ENCODE peak calls at places on chromosomes 12 and 14, in nine cellular contexts. One of them, this sample, is unnamed.

GRCh38 chr12:2722806-2723205 is 72.0 kb upstream of the FKBP4 start:
- DNase-seq in OCI-LY7: no peak
- DNase-seq in lung: no peak
- DNase-seq in AG04449: no peak
- DNase-seq in tibial nerve: no peak
- DNase-seq in cardiac fibroblast: peak
- DNase-seq in fibroblast of pulmonary artery: peak
- DNase-seq in A549: no peak
- DNase-seq in body of pancreas: peak
- DNase-seq in this sample: no peak

GRCh38 chr12:62530596-62530995 is 64.0 kb downstream of the MON2 start:
- DNase-seq in OCI-LY7: no peak
- DNase-seq in lung: no peak
- DNase-seq in AG04449: peak
- DNase-seq in tibial nerve: no peak
- DNase-seq in cardiac fibroblast: peak
- DNase-seq in fibroblast of pulmonary artery: peak
- DNase-seq in A549: no peak
- DNase-seq in body of pancreas: no peak
- DNase-seq in this sample: no peak

GRCh38 chr12:70576341-70577282 is 60.6 kb downstream of the PTPRB start:
- DNase-seq in OCI-LY7: peak
- DNase-seq in lung: no peak
- DNase-seq in AG04449: peak
- DNase-seq in tibial nerve: no peak
- DNase-seq in cardiac fibroblast: peak
- DNase-seq in fibroblast of pulmonary artery: peak
- DNase-seq in A549: peak
- DNase-seq in body of pancreas: no peak
- DNase-seq in this sample: peak

GRCh38 chr14:32567543-32568384 is 238.7 kb downstream of the AKAP6 start:
- DNase-seq in OCI-LY7: no peak
- DNase-seq in lung: no peak
- DNase-seq in AG04449: no peak
- DNase-seq in tibial nerve: no peak
- DNase-seq in cardiac fibroblast: peak
- DNase-seq in fibroblast of pulmonary artery: peak
- DNase-seq in A549: no peak
- DNase-seq in body of pancreas: no peak
- DNase-seq in this sample: no peak

GRCh38 chr14:93669632-93670031 is 118.7 kb downstream of the PRIMA1 start:
- DNase-seq in OCI-LY7: no peak
- DNase-seq in lung: no peak
- DNase-seq in AG04449: no peak
- DNase-seq in tibial nerve: no peak
- DNase-seq in cardiac fibroblast: no peak
- DNase-seq in fibroblast of pulmonary artery: no peak
- DNase-seq in A549: no peak
- DNase-seq in body of pancreas: no peak
- DNase-seq in this sample: no peak

GRCh38 chr14:25032092-25032784 is 17.7 kb downstream of the STXBP6 start:
- DNase-seq in OCI-LY7: peak
- DNase-seq in lung: no peak
- DNase-seq in AG04449: no peak
- DNase-seq in tibial nerve: no peak
- DNase-seq in cardiac fibroblast: no peak
- DNase-seq in fibroblast of pulmonary artery: no peak
- DNase-seq in A549: peak
- DNase-seq in body of pancreas: no peak
- DNase-seq in this sample: no peak

GRCh38 chr14:87955501-87955900 is 37.5 kb downstream of the GALC start:
- DNase-seq in OCI-LY7: no peak
- DNase-seq in lung: no peak
- DNase-seq in AG04449: no peak
- DNase-seq in tibial nerve: no peak
- DNase-seq in cardiac fibroblast: no peak
- DNase-seq in fibroblast of pulmonary artery: no peak
- DNase-seq in A549: no peak
- DNase-seq in body of pancreas: no peak
- DNase-seq in this sample: no peak

GRCh38 chr12:12226187-12226586 is 40.7 kb downstream of the LRP6 start:
- DNase-seq in OCI-LY7: no peak
- DNase-seq in lung: no peak
- DNase-seq in AG04449: no peak
- DNase-seq in tibial nerve: no peak
- DNase-seq in cardiac fibroblast: no peak
- DNase-seq in fibroblast of pulmonary artery: no peak
- DNase-seq in A549: no peak
- DNase-seq in body of pancreas: no peak
- DNase-seq in this sample: no peak

GRCh38 chr12:133190176-133190575 is 8.9 kb downstream of the ZNF268 start:
- DNase-seq in OCI-LY7: no peak
- DNase-seq in lung: no peak
- DNase-seq in AG04449: no peak
- DNase-seq in tibial nerve: no peak
- DNase-seq in cardiac fibroblast: no peak
- DNase-seq in fibroblast of pulmonary artery: no peak
- DNase-seq in A549: no peak
- DNase-seq in body of pancreas: no peak
- DNase-seq in this sample: no peak

GRCh38 chr12:133192847-133193246 is 11.6 kb downstream of the ZNF268 start:
- DNase-seq in OCI-LY7: no peak
- DNase-seq in lung: no peak
- DNase-seq in AG04449: no peak
- DNase-seq in tibial nerve: no peak
- DNase-seq in cardiac fibroblast: no peak
- DNase-seq in fibroblast of pulmonary artery: no peak
- DNase-seq in A549: no peak
- DNase-seq in body of pancreas: no peak
- DNase-seq in this sample: no peak
- H3K4me3 ChIP-seq in OCI-LY7: no peak
- H3K4me3 ChIP-seq in lung: no peak
- H3K4me3 ChIP-seq in AG04449: no peak
- H3K4me3 ChIP-seq in tibial nerve: no peak
- H3K4me3 ChIP-seq in cardiac fibroblast: no peak
- H3K4me3 ChIP-seq in fibroblast of pulmonary artery: no peak
- H3K4me3 ChIP-seq in A549: no peak
- H3K4me3 ChIP-seq in body of pancreas: no peak
- H3K4me3 ChIP-seq in this sample: no peak

GRCh38 chr14:101557811-101558738 is 3.2 kb upstream of the DIO3 start:
- DNase-seq in OCI-LY7: no peak
- DNase-seq in lung: no peak
- DNase-seq in AG04449: no peak
- DNase-seq in tibial nerve: peak
- DNase-seq in cardiac fibroblast: peak
- DNase-seq in fibroblast of pulmonary artery: no peak
- DNase-seq in A549: peak
- DNase-seq in body of pancreas: peak
- DNase-seq in this sample: no peak

GRCh38 chr14:101558739-101559240 is 2.5 kb upstream of the DIO3 start:
- DNase-seq in OCI-LY7: no peak
- DNase-seq in lung: no peak
- DNase-seq in AG04449: no peak
- DNase-seq in tibial nerve: no peak
- DNase-seq in cardiac fibroblast: no peak
- DNase-seq in fibroblast of pulmonary artery: no peak
- DNase-seq in A549: no peak
- DNase-seq in body of pancreas: no peak
- DNase-seq in this sample: no peak

GRCh38 chr14:101560534-101561113 is 671 bp upstream of the DIO3 start:
- DNase-seq in OCI-LY7: no peak
- DNase-seq in lung: no peak
- DNase-seq in AG04449: no peak
- DNase-seq in tibial nerve: no peak
- DNase-seq in cardiac fibroblast: no peak
- DNase-seq in fibroblast of pulmonary artery: no peak
- DNase-seq in A549: no peak
- DNase-seq in body of pancreas: no peak
- DNase-seq in this sample: no peak

GRCh38 chr14:101559624-101560533 is 1.4 kb upstream of the DIO3 start:
- DNase-seq in OCI-LY7: no peak
- DNase-seq in lung: no peak
- DNase-seq in AG04449: no peak
- DNase-seq in tibial nerve: no peak
- DNase-seq in cardiac fibroblast: peak
- DNase-seq in fibroblast of pulmonary artery: peak
- DNase-seq in A549: no peak
- DNase-seq in body of pancreas: peak
- DNase-seq in this sample: no peak

DNA sequence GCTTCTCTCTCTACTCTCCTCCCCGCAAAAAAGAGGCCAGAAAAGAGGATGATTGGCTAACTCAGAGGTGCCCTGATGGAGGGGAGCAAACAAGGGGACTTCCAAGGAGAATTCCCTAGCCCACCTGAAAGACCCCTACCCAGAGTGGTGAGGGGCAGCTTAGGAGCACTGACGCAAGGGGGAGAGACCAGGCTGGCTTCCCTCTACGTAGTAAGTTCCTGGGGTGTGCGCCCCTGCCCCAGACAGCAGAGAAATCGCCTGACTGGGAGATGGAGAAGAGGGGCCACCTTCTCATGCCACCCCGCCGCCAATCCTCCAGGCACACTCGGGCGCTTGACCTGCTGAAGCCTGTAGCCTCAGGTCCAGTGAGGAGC is 2.1 kb upstream of the DIO3 start:
- DNase-seq in OCI-LY7: no peak
- DNase-seq in lung: no peak
- DNase-seq in AG04449: no peak
- DNase-seq in tibial nerve: no peak
- DNase-seq in cardiac fibroblast: no peak
- DNase-seq in fibroblast of pulmonary artery: no peak
- DNase-seq in A549: no peak
- DNase-seq in body of pancreas: no peak
- DNase-seq in this sample: no peak
- TF ChIP-seq CTCF in OCI-LY7: no peak
- TF ChIP-seq CTCF in lung: no peak
- TF ChIP-seq CTCF in AG04449: no peak
- TF ChIP-seq CTCF in tibial nerve: no peak
- TF ChIP-seq CTCF in cardiac fibroblast: no peak
- TF ChIP-seq CTCF in fibroblast of pulmonary artery: no peak
- TF ChIP-seq CTCF in A549: no peak
- TF ChIP-seq CTCF in body of pancreas: no peak
- TF ChIP-seq CTCF in this sample: no peak

GRCh38 chr14:80059041-80059440 is 152.3 kb downstream of the DIO2 start:
- DNase-seq in OCI-LY7: no peak
- DNase-seq in lung: no peak
- DNase-seq in AG04449: no peak
- DNase-seq in tibial nerve: no peak
- DNase-seq in cardiac fibroblast: no peak
- DNase-seq in fibroblast of pulmonary artery: no peak
- DNase-seq in A549: no peak
- DNase-seq in body of pancreas: no peak
- DNase-seq in this sample: no peak

GRCh38 chr14:80054020-80054419 is 157.3 kb downstream of the DIO2 start:
- DNase-seq in OCI-LY7: no peak
- DNase-seq in lung: no peak
- DNase-seq in AG04449: no peak
- DNase-seq in tibial nerve: no peak
- DNase-seq in cardiac fibroblast: no peak
- DNase-seq in fibroblast of pulmonary artery: no peak
- DNase-seq in A549: no peak
- DNase-seq in body of pancreas: no peak
- DNase-seq in this sample: peak

GRCh38 chr14:80055226-80055625 is 156.1 kb downstream of the DIO2 start:
- DNase-seq in OCI-LY7: no peak
- DNase-seq in lung: no peak
- DNase-seq in AG04449: no peak
- DNase-seq in tibial nerve: no peak
- DNase-seq in cardiac fibroblast: no peak
- DNase-seq in fibroblast of pulmonary artery: peak
- DNase-seq in A549: no peak
- DNase-seq in body of pancreas: no peak
- DNase-seq in this sample: no peak

DNA sequence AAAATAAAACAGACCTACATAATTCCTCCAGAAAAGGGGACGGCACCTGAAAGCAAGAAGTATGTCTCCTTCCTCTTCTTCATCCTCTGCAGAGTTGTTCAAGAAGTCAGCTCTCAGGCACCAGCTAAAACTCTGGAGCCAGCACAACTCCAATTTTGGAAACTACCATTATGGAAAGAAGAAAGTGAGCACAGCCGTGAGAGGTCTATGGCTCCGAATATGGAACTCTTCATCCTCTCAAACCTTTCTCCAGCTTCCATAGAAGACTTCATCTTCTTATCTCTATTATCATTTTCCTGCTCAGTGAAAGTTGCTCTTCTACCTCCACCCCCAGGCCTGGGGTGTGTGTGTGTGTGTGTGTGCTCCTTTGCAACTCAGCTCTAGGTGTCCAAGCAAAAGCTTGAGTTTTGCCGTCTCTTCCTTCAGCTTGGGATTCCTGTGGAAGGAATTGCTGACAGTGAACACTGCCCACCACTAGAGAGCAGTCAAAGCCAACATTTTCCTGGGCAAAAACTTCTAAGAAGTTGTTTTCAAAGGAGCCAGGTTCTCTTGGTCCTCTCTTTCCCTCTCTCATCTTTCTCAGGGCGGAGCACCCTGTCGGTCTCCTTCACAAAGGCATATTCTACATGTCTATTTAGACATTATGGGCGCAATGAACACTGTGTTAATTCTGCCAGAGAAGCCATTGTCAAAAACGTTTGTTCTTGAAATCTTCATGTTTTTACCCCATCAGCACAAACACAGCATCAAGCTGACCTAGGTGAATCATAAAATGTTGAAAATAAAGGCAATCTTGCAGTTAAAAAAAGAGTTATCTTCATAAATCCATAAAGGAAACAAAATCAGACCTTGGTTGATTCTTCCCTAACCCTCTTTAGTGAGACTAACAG is 155.1 kb downstream of the DIO2 start:
- DNase-seq in OCI-LY7: peak
- DNase-seq in lung: peak
- DNase-seq in AG04449: no peak
- DNase-seq in tibial nerve: peak
- DNase-seq in cardiac fibroblast: peak
- DNase-seq in fibroblast of pulmonary artery: peak
- DNase-seq in A549: peak
- DNase-seq in body of pancreas: peak
- DNase-seq in this sample: peak
- H3K4me3 ChIP-seq in OCI-LY7: no peak
- H3K4me3 ChIP-seq in lung: no peak
- H3K4me3 ChIP-seq in AG04449: no peak
- H3K4me3 ChIP-seq in tibial nerve: no peak
- H3K4me3 ChIP-seq in cardiac fibroblast: no peak
- H3K4me3 ChIP-seq in fibroblast of pulmonary artery: no peak
- H3K4me3 ChIP-seq in A549: no peak
- H3K4me3 ChIP-seq in body of pancreas: no peak
- H3K4me3 ChIP-seq in this sample: no peak

DNA sequence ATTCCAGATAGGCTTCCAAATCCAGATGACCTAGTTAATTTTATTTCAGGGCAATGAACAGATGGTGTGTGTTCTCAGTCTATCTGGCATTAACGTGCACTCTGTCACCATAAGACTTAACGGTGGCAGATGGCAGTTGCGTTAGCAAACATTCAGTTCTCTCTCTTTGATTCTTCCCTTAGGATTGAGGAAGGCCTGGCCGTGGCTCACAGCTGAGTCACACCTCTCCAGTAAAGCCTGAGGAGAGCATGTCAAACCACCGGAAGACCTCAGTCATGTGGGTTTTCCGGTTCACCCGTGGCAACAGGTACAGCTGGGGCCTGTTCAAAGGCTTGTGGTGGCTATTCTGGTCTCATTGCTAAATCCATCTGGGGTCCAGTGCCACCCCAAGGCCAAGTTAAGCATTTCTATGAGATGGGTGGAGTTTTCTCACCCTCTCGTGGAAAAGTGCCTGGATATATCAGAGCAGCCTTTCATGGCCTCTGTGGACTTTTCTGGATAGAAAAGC is 545.1 kb upstream of the ATP2B1 start:
- DNase-seq in OCI-LY7: peak
- DNase-seq in lung: peak
- DNase-seq in AG04449: peak
- DNase-seq in tibial nerve: peak
- DNase-seq in cardiac fibroblast: peak
- DNase-seq in fibroblast of pulmonary artery: peak
- DNase-seq in A549: peak
- DNase-seq in body of pancreas: peak
- DNase-seq in this sample: no peak
- TF ChIP-seq CTCF in OCI-LY7: peak
- TF ChIP-seq CTCF in lung: no peak
- TF ChIP-seq CTCF in AG04449: no peak
- TF ChIP-seq CTCF in tibial nerve: peak
- TF ChIP-seq CTCF in cardiac fibroblast: peak
- TF ChIP-seq CTCF in fibroblast of pulmonary artery: peak
- TF ChIP-seq CTCF in A549: no peak
- TF ChIP-seq CTCF in body of pancreas: no peak
- TF ChIP-seq CTCF in this sample: no peak

This sample was measured in LNCaP clone FGC.